ENCODE peak calls at places on chromosome 3, in four cellular contexts. B is cerebellum, R is posterior vena cava, N is BE2C. A is an unnamed sample.

GRCh38 chr3:150371741-150372254 is 36.3 kb upstream of the TSC22D2 start:
- DNase-seq in B (no peak), R (no peak), N (no peak), A (no peak)

GRCh38 chr3:114690896-114691295 is 397.1 kb downstream of the TIGIT start:
- DNase-seq in B (no peak), R (no peak), N (no peak), A (no peak)

GRCh38 chr3:14773281-14773680 is 45.5 kb upstream of the FGD5 start:
- DNase-seq in B (no peak), R (no peak), N (no peak), A (no peak)

GRCh38 chr3:57538465-57538864 is 5.7 kb downstream of the DNAH12 start:
- DNase-seq in B (no peak), R (no peak), N (no peak), A (no peak)

GRCh38 chr3:13266651-13267347 is 153.3 kb downstream of the NUP210 start:
- DNase-seq in B (no peak), R (peak), N (no peak), A (no peak)

GRCh38 chr3:169835533-169835932 is 22.8 kb upstream of the LRRC34 start:
- DNase-seq in B (no peak), R (no peak), N (no peak), A (no peak)

GRCh38 chr3:183980408-183980807 is 37.3 kb downstream of the ABCC5 start:
- DNase-seq in B (no peak), R (no peak), N (no peak), A (no peak)

GRCh38 chr3:40312661-40313226 is 3.2 kb downstream of the EIF1B start:
- DNase-seq in B (no peak), R (no peak), N (no peak), A (no peak)

GRCh38 chr3:46713898-46714552 is 3.6 kb downstream of the PRSS50 start:
- DNase-seq in B (no peak), R (peak), N (no peak), A (no peak)

A was measured in SK-N-DZ.